ENCODE peak calls at places on chromosomes 3 and 15, in four cellular contexts. D is NCI-H187; J is GM12865; N is activated naive CD4-positive, alpha-beta T cell. E is an unnamed sample.

GRCh38 chr15:89690276-89691218 is at the start of the genes PEX11A and WDR93:
- DNase-seq in D (peak), J (peak), N (peak), E (peak)

GRCh38 chr15:83030021-83030420 is 18.6 kb upstream of the C15orf40 start:
- DNase-seq in D (no peak), J (no peak), N (no peak), E (no peak)

GRCh38 chr3:111738238-111738637 is 120.8 kb upstream of the PHLDB2 start:
- DNase-seq in D (no peak), J (no peak), N (no peak), E (no peak)

GRCh38 chr15:44482088-44482487 is 54.7 kb downstream of the CTDSPL2 start:
- DNase-seq in D (no peak), J (no peak), N (no peak), E (no peak)

GRCh38 chr3:45548724-45549123 is 45.8 kb upstream of the LIMD1 start:
- DNase-seq in D (no peak), J (no peak), N (no peak), E (no peak)

GRCh38 chr15:29048011-29048410 is 162.2 kb downstream of the APBA2 start:
- DNase-seq in D (no peak), J (no peak), N (no peak), E (no peak)

GRCh38 chr3:63151893-63152292 is 126.2 kb upstream of the SYNPR start:
- DNase-seq in D (no peak), J (no peak), N (no peak), E (no peak)

GRCh38 chr15:60038111-60038521 is 34.0 kb downstream of the FOXB1 start:
- DNase-seq in D (no peak), J (no peak), N (no peak), E (no peak)

GRCh38 chr3:182435860-182436259 is 357.4 kb upstream of the ATP11B start:
- DNase-seq in D (no peak), J (no peak), N (no peak), E (no peak)

GRCh38 chr3:194871864-194872668 is 186.4 kb downstream of the FAM43A start:
- DNase-seq in D (no peak), J (no peak), N (no peak), E (no peak)

GRCh38 chr15:60353245-60353940 is 44.4 kb downstream of the ANXA2 start:
- DNase-seq in D (no peak), J (no peak), N (no peak), E (no peak)

GRCh38 chr3:57006949-57007419 is 53.5 kb upstream of the SPATA12 start:
- DNase-seq in D (no peak), J (no peak), N (no peak), E (no peak)

GRCh38 chr15:36529296-36530011 is 50.0 kb upstream of the CDIN1 start:
- DNase-seq in D (no peak), J (peak), N (no peak), E (no peak)

GRCh38 chr3:180420804-180421203 is 181.2 kb upstream of the TTC14 start:
- DNase-seq in D (no peak), J (no peak), N (no peak), E (no peak)

GRCh38 chr3:61315874-61316273 is 64.6 kb upstream of the FHIT start:
- DNase-seq in D (no peak), J (peak), N (no peak), E (no peak)

GRCh38 chr3:158742861-158743260 is 10.6 kb upstream of the RARRES1 start:
- DNase-seq in D (no peak), J (no peak), N (no peak), E (no peak)

GRCh38 chr15:25469377-25469776 is 30.6 kb upstream of the UBE3A start:
- DNase-seq in D (no peak), J (no peak), N (no peak), E (no peak)

GRCh38 chr15:75455424-75455981 is 4.0 kb upstream of the SIN3A start:
- DNase-seq in D (peak), J (peak), N (peak), E (peak)

GRCh38 chr15:57553526-57553925 is 38.2 kb upstream of the MYZAP start:
- DNase-seq in D (no peak), J (no peak), N (no peak), E (no peak)

GRCh38 chr3:19357947-19358346 is 209.6 kb downstream of the KCNH8 start:
- DNase-seq in D (no peak), J (no peak), N (no peak), E (no peak)

GRCh38 chr3:125440559-125440955 is 65.4 kb upstream of the ZNF148 start:
- DNase-seq in D (no peak), J (no peak), N (no peak), E (no peak)

GRCh38 chr15:73598540-73599195 is 34.5 kb downstream of the NPTN start:
- DNase-seq in D (no peak), J (no peak), N (no peak), E (no peak)

GRCh38 chr3:127273196-127273595 is 14.7 kb downstream of the PRR20G start:
- DNase-seq in D (no peak), J (no peak), N (no peak), E (no peak)

GRCh38 chr3:40877651-40878463 is 321.4 kb upstream of the CTNNB1 start:
- DNase-seq in D (no peak), J (no peak), N (no peak), E (no peak)

GRCh38 chr3:31562525-31562924 is 29.8 kb downstream of the STT3B start:
- DNase-seq in D (no peak), J (no peak), N (no peak), E (no peak)

GRCh38 chr3:73497646-73498406 is 126.9 kb downstream of the PDZRN3 start:
- DNase-seq in D (no peak), J (no peak), N (no peak), E (no peak)